ENCODE peak calls at places on chromosomes 5 and 9, in four cellular contexts. One of them, this sample, is unnamed.

GRCh38 chr5:150283904-150284303 is 5.7 kb downstream of the CAMK2A start:
- DNase-seq in uterus: no peak
- DNase-seq in A549: no peak
- DNase-seq in transverse colon: no peak
- DNase-seq in this sample: no peak

GRCh38 chr9:23322392-23322791 is 503.6 kb downstream of the ELAVL2 start:
- DNase-seq in uterus: no peak
- DNase-seq in transverse colon: no peak
- DNase-seq in A549: no peak
- DNase-seq in this sample: no peak

GRCh38 chr5:110909950-110910349 is 161.6 kb upstream of the TSLP start:
- DNase-seq in transverse colon: no peak
- DNase-seq in A549: no peak
- DNase-seq in uterus: no peak
- DNase-seq in this sample: no peak

GRCh38 chr5:126982195-126982594 is 48.2 kb downstream of the MARCHF3 start:
- DNase-seq in uterus: no peak
- DNase-seq in transverse colon: no peak
- DNase-seq in A549: no peak
- DNase-seq in this sample: no peak

GRCh38 chr9:94014066-94014654 is 59.0 kb upstream of the BARX1 start:
- DNase-seq in uterus: no peak
- DNase-seq in A549: peak
- DNase-seq in transverse colon: no peak
- DNase-seq in this sample: peak

GRCh38 chr5:32193591-32193990 is 19.5 kb upstream of the GOLPH3 start:
- DNase-seq in A549: peak
- DNase-seq in transverse colon: peak
- DNase-seq in uterus: peak
- DNase-seq in this sample: no peak

GRCh38 chr9:17930091-17930490 is 351.2 kb downstream of the SH3GL2 start:
- DNase-seq in uterus: no peak
- DNase-seq in transverse colon: no peak
- DNase-seq in A549: no peak
- DNase-seq in this sample: no peak

GRCh38 chr9:133727876-133728441 is 10.2 kb downstream of the SARDH start:
- DNase-seq in transverse colon: no peak
- DNase-seq in uterus: no peak
- DNase-seq in A549: no peak
- DNase-seq in this sample: no peak

GRCh38 chr5:109880907-109881685 is 191.4 kb downstream of the MAN2A1 start:
- DNase-seq in transverse colon: no peak
- DNase-seq in uterus: no peak
- DNase-seq in A549: no peak
- DNase-seq in this sample: no peak

GRCh38 chr9:113343732-113344231 is 3.7 kb upstream of the WDR31 start:
- DNase-seq in uterus: peak
- DNase-seq in A549: no peak
- DNase-seq in transverse colon: peak
- DNase-seq in this sample: no peak

GRCh38 chr9:114619205-114619758 is 8.2 kb downstream of the TMEM268 start:
- DNase-seq in transverse colon: no peak
- DNase-seq in uterus: no peak
- DNase-seq in A549: no peak
- DNase-seq in this sample: no peak

GRCh38 chr9:2337602-2338001 is 284.0 kb upstream of the VLDLR start:
- DNase-seq in transverse colon: no peak
- DNase-seq in uterus: peak
- DNase-seq in A549: no peak
- DNase-seq in this sample: no peak

GRCh38 chr5:9646843-9647242 is 16.7 kb upstream of the TAS2R1 start:
- DNase-seq in A549: no peak
- DNase-seq in transverse colon: no peak
- DNase-seq in uterus: no peak
- DNase-seq in this sample: no peak

GRCh38 chr5:53430618-53431252 is 49.7 kb upstream of the FST start:
- DNase-seq in transverse colon: no peak
- DNase-seq in A549: peak
- DNase-seq in uterus: no peak
- DNase-seq in this sample: no peak

DNA sequence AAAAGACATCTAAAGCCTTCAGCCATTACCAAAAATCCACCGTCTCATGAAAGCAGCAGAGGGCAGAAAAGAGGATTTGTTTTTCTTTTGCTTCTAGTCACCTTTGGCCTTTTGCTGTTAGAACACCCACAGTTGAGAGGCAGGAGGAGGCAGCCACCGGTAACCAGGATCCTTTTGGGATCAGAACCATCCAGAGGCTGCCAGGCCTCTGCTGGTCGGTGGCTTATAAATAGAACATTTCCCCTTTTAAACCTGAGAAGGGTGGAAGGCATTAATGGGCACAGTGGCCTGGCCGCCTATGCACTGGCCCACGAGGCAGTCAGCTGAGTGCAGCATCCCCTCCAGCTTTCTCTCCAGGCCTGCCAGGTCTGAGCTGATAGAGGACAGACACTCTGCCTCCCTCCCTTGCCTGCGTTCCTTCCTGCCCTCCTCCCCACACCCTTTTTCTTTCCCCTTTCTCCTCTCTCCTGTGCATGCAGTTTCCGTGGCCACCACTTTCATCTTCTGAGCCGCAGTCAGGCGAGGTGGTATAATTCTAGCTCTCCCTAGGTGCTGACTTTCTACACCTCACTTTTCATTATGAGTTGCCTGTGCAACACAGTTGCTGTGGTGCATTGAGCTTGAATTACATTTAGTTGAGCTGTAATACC is 253.4 kb downstream of the ARHGAP26 start:
- DNase-seq in transverse colon: peak
- DNase-seq in uterus: peak
- DNase-seq in A549: no peak
- DNase-seq in this sample: no peak
- TF ChIP-seq POLR2A in transverse colon: no peak
- TF ChIP-seq POLR2A in uterus: no peak
- TF ChIP-seq POLR2A in A549: no peak
- TF ChIP-seq POLR2A in this sample: no peak

GRCh38 chr9:134966697-134967546 is 49.2 kb upstream of the FCN1 start:
- DNase-seq in uterus: no peak
- DNase-seq in transverse colon: no peak
- DNase-seq in A549: no peak
- DNase-seq in this sample: no peak

GRCh38 chr9:134967547-134967930 is 49.8 kb upstream of the FCN1 start:
- DNase-seq in transverse colon: no peak
- DNase-seq in uterus: no peak
- DNase-seq in A549: no peak
- DNase-seq in this sample: no peak

GRCh38 chr9:134965421-134965820 is 47.7 kb upstream of the FCN1 start:
- DNase-seq in uterus: no peak
- DNase-seq in A549: no peak
- DNase-seq in transverse colon: no peak
- DNase-seq in this sample: no peak

GRCh38 chr9:134965851-134966250 is 48.1 kb upstream of the FCN1 start:
- DNase-seq in A549: no peak
- DNase-seq in uterus: no peak
- DNase-seq in transverse colon: no peak
- DNase-seq in this sample: no peak

GRCh38 chr9:134966270-134966669 is 48.6 kb upstream of the FCN1 start:
- DNase-seq in transverse colon: no peak
- DNase-seq in A549: no peak
- DNase-seq in uterus: no peak
- DNase-seq in this sample: no peak
- TF ChIP-seq POLR2A in transverse colon: no peak
- TF ChIP-seq POLR2A in A549: no peak
- TF ChIP-seq POLR2A in uterus: no peak
- TF ChIP-seq POLR2A in this sample: no peak

GRCh38 chr9:35690447-35691324 is 961 bp upstream of the TPM2 start:
- DNase-seq in A549: peak
- DNase-seq in uterus: peak
- DNase-seq in transverse colon: peak
- DNase-seq in this sample: peak
- TF ChIP-seq POLR2A in A549: peak
- TF ChIP-seq POLR2A in uterus: peak
- TF ChIP-seq POLR2A in transverse colon: peak
- TF ChIP-seq POLR2A in this sample: peak

GRCh38 chr5:5302201-5302600 is 120.3 kb upstream of the ICE1 start:
- DNase-seq in A549: no peak
- DNase-seq in uterus: no peak
- DNase-seq in transverse colon: no peak
- DNase-seq in this sample: no peak
- TF ChIP-seq POLR2A in A549: no peak
- TF ChIP-seq POLR2A in uterus: no peak
- TF ChIP-seq POLR2A in transverse colon: no peak
- TF ChIP-seq POLR2A in this sample: no peak

This sample was measured in H54.